ENCODE peak calls at places on chromosomes 11 and 22, in four cellular contexts. K, G, A and H are unnamed samples.

GRCh38 chr11:124669193-124669592 is 4.3 kb downstream of the SIAE start:
- DNase-seq in G (peak), K (peak), A (no peak), H (peak)

GRCh38 chr11:68340784-68341556 is 28.6 kb downstream of the LRP5 start:
- DNase-seq in K (no peak), G (no peak), A (no peak), H (no peak)

GRCh38 chr11:119373917-119374631 is 7.4 kb downstream of the USP2 start:
- DNase-seq in A (peak), K (peak), G (peak), H (no peak)

GRCh38 chr22:48885271-48885918 is 942.3 kb downstream of the BRD1 start:
- DNase-seq in K (no peak), G (no peak), A (no peak), H (no peak)

GRCh38 chr11:34461215-34461614 is 22.5 kb downstream of the CAT start:
- DNase-seq in K (no peak), G (no peak), A (no peak), H (no peak)

GRCh38 chr11:82229346-82229745 is 504.3 kb downstream of the FAM181B start:
- DNase-seq in K (no peak), A (no peak), G (no peak), H (no peak)

GRCh38 chr11:82980292-82980691 is 78.8 kb downstream of the DDIAS start:
- DNase-seq in K (no peak), G (no peak), A (peak), H (peak)

GRCh38 chr11:64226507-64227051 is 505 bp downstream of the NUDT22 start:
- DNase-seq in K (no peak), G (no peak), A (no peak), H (no peak)

GRCh38 chr11:22800482-22800881 is 29.1 kb downstream of the SVIP start:
- DNase-seq in K (no peak), A (no peak), G (no peak), H (no peak)

GRCh38 chr22:43325176-43325575 is 18.0 kb downstream of the SCUBE1 start:
- DNase-seq in K (no peak), G (no peak), A (no peak), H (no peak)

GRCh38 chr11:71199226-71199815 is 53.1 kb downstream of the SHANK2 start:
- DNase-seq in A (no peak), K (no peak), G (no peak), H (no peak)

GRCh38 chr22:31829505-31829904 is 75.7 kb downstream of the DEPDC5 start:
- DNase-seq in K (no peak), G (no peak), A (peak), H (peak)

GRCh38 chr11:73047773-73048371 is 94.2 kb downstream of the FCHSD2 start:
- DNase-seq in A (no peak), K (no peak), G (no peak), H (no peak)

GRCh38 chr22:50719814-50720300 is 18.1 kb upstream of the ACR start:
- DNase-seq in G (no peak), A (no peak), K (no peak), H (no peak)

GRCh38 chr11:126111458-126112116 is 48.9 kb upstream of the CDON start:
- DNase-seq in A (no peak), K (no peak), G (no peak), H (no peak)

GRCh38 chr22:41772198-41772597 is 28.3 kb upstream of the CCDC134 start:
- DNase-seq in G (no peak), K (no peak), A (no peak), H (no peak)

GRCh38 chr11:96464695-96465307 is 75.0 kb downstream of the JRKL start:
- DNase-seq in K (no peak), A (peak), G (no peak), H (peak)

GRCh38 chr11:33471541-33471940 is 214.4 kb downstream of the HIPK3 start:
- DNase-seq in K (no peak), G (no peak), A (no peak), H (no peak)

GRCh38 chr11:120141144-120142071 is 3.5 kb upstream of the TRIM29 start:
- DNase-seq in A (no peak), G (no peak), K (no peak), H (no peak)

GRCh38 chr11:106473089-106473722 is 395.7 kb downstream of the AASDHPPT start:
- DNase-seq in A (no peak), G (no peak), K (no peak), H (no peak)

GRCh38 chr11:2995091-2995561 is 3.0 kb upstream of the NAP1L4 start:
- DNase-seq in K (no peak), A (no peak), G (no peak), H (no peak)

GRCh38 chr11:35064114-35064800 is 74.7 kb upstream of the CD44 start:
- DNase-seq in K (no peak), A (no peak), G (no peak), H (peak)

GRCh38 chr22:48443680-48444079 is 1384.0 kb downstream of the BRD1 start:
- DNase-seq in A (no peak), K (no peak), G (no peak), H (no peak)

GRCh38 chr22:35140879-35141745 is 75.2 kb downstream of the ISX start:
- DNase-seq in K (no peak), A (no peak), G (no peak), H (no peak)

GRCh38 chr22:48663297-48663696 is 1164.4 kb downstream of the BRD1 start:
- DNase-seq in G (no peak), A (no peak), K (no peak), H (no peak)

GRCh38 chr22:44622147-44622427 is 79.9 kb upstream of the PRR5 start:
- DNase-seq in G (no peak), K (no peak), A (no peak), H (no peak)

GRCh38 chr11:118939948-118940598 is 14.3 kb upstream of the BCL9L start:
- DNase-seq in K (no peak), G (no peak), A (no peak), H (no peak)

GRCh38 chr11:76919467-76919866 is 58.7 kb downstream of the ACER3 start:
- DNase-seq in K (no peak), G (no peak), A (no peak), H (no peak)

GRCh38 chr11:16945671-16946469 is 68.3 kb downstream of the PLEKHA7 start:
- DNase-seq in K (peak), G (peak), A (peak), H (no peak)

GRCh38 chr11:62410972-62411371 is 7.9 kb upstream of the SCGB1A1 start:
- DNase-seq in G (no peak), A (no peak), K (no peak), H (no peak)

GRCh38 chr11:36316049-36316448 is 20.0 kb downstream of the PRR5L start:
- DNase-seq in A (no peak), G (no peak), K (no peak), H (no peak)

GRCh38 chr11:125338886-125339811 is 156.9 kb downstream of the FEZ1 start:
- DNase-seq in A (no peak), K (peak), G (no peak), H (no peak)

GRCh38 chr11:17768547-17768946 is 34.0 kb downstream of the KCNC1 start:
- DNase-seq in G (no peak), K (no peak), A (no peak), H (no peak)

GRCh38 chr11:64591257-64592233 is 525 bp downstream of the SLC22A12 start:
- DNase-seq in K (no peak), G (no peak), A (no peak), H (no peak)

GRCh38 chr11:59158206-59159068 is 13.5 kb upstream of the DTX4 start:
- DNase-seq in G (peak), A (no peak), K (peak), H (peak)

GRCh38 chr22:35315141-35315854 is 15.6 kb downstream of the TOM1 start:
- DNase-seq in A (no peak), G (no peak), K (no peak), H (no peak)

DNA sequence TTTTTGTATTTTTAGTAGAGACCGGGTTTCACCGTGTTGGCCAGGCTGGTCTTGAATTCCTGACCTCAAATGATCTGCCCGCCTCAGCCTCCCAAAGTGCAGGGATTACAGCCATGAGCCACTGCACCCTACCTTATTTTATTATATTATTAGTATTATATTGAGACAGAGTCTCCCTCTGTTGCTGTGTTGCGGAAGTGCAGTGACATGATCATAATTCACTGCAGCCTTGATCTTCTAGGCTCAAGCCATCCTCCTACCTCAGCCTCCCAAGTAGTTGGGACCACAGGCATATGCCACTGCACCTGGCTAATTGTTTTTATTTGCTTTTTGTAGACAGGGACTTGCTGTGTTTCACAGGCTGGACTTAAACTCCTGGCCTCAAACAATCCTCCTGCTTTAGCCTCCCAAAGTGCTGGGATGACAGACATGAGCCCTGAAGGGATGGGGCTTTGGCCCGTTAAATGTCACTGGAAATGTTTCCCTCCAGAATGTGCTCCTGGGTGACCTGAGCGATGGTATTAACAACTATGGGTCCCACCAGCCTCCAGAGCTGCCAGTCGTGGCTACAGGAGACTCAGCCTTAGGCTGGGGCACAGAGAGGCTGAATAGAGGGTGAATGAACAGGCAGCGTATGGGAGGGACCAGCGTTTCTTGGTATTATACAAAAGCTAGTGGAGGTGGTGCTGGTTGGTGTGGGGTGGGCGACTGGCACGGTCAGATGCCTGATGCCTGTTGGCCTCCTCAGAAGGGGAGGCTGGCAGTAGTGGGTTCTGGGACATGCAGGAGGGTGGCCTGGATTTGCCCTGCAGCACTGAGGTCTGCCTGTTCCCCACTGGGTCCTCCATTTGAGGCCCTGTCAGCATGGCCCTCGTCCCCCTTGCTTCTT is 7.3 kb downstream of the TANGO2 start:
- DNase-seq in G (no peak), K (no peak), A (no peak), H (no peak)
- TF ChIP-seq CTCF in G (peak), K (no peak), A (no peak), H (peak)

DNA sequence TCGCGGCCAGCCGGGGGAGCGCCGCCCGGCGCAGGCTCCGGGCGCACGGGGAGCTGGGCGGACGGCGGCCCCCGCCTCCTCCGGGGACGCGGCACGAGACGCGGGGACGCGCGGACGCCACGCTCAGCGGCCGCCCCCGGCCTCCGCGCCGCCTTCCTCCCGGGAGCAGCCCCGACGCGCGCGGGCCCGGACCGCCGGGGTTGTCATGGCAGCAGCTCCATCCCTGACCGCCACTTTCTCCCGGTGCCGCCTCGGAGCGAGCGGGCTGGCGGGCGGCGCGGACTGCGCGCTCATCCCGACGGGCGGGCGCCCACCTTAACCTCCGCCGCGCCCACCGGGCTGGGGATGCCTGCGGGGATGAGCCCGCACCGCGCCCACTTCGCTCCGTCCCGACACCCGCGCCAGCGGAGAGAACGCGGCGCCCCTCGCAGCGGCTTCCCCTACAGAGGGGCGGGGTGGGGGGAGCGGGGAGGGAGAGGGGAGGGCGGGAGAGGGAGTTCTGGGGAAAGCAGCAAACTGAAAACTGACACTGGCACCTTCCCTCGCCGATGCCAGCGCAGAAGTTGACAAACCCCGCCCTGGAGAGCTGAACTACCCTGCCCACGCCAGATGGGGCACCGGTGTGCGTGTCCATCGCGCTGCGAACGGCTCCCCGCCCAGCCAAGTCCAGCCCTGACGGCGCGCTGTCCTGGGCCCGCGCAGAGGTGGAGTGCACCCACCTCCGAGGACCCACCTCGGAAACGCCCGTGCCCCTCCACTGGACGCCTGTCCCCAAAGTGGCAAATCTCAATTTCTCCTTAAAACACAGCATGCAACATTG is 588.4 kb downstream of the OPCML start:
- DNase-seq in A (no peak), K (no peak), G (peak), H (no peak)
- TF ChIP-seq CTCF in A (peak), K (peak), G (peak), H (no peak)

DNA sequence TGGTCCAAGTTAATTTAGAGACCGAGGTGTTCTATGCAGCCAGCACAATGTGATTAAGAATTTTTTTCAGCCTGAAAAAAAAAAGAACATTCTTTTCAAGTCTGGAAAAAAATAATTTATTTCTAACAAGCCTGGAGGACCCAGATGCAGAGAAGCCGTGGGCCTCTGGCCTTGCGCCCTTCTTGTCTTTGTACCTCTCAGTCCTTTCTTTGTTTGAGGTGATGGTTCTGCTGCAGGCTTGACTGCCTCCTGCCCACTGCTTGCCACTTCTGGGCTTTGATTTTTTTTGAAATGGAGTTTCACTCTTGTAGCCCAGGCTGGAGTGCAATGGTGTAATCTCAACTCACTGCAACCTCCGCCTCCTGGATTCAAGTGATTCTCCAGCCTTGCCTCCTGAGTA is 7.2 kb upstream of the PTPRJ start:
- DNase-seq in K (no peak), G (no peak), A (no peak), H (no peak)
- TF ChIP-seq CTCF in K (no peak), G (no peak), A (no peak), H (no peak)

DNA sequence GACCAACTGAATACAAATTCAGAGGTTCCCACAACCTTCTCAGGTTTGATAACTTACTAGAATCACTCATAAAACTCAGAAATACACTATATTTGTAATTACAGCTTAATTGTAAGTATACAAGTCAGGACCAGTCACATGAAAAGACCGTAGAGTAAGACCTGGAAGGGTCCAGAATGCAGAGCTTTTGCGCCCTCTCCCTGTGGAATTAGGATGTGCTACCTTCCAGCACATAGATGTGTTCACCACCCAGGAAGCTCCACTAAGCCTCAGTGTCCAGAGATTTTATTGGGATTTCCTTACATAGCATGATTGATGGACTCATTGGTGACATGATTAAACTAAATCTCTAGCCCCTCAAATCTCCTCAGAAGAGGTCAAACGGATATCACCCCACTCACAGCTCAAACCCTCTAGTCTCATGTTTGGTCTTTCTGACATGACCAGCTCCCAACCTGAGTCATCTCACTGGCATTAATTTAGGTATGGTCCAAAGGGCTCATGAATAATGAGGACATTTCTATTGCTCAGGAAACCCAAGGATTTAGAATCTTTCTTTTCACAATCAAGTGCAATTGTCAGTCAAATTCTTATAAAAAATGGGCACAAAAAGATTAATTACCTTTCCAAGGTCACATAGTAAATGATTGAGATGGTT is 77.2 kb upstream of the UBASH3B start:
- DNase-seq in A (no peak), K (no peak), G (no peak), H (no peak)
- TF ChIP-seq CTCF in A (no peak), K (no peak), G (no peak), H (peak)

GRCh38 chr22:20169253-20169822 is 18.5 kb upstream of the CCDC188 start:
- DNase-seq in K (no peak), G (no peak), A (no peak), H (no peak)
- TF ChIP-seq CTCF in K (no peak), G (no peak), A (no peak), H (no peak)

GRCh38 chr11:29527391-29527936 is 489.4 kb downstream of the KCNA4 start:
- DNase-seq in G (no peak), A (peak), K (no peak), H (no peak)
- TF ChIP-seq CTCF in G (peak), A (peak), K (no peak), H (no peak)

DNA sequence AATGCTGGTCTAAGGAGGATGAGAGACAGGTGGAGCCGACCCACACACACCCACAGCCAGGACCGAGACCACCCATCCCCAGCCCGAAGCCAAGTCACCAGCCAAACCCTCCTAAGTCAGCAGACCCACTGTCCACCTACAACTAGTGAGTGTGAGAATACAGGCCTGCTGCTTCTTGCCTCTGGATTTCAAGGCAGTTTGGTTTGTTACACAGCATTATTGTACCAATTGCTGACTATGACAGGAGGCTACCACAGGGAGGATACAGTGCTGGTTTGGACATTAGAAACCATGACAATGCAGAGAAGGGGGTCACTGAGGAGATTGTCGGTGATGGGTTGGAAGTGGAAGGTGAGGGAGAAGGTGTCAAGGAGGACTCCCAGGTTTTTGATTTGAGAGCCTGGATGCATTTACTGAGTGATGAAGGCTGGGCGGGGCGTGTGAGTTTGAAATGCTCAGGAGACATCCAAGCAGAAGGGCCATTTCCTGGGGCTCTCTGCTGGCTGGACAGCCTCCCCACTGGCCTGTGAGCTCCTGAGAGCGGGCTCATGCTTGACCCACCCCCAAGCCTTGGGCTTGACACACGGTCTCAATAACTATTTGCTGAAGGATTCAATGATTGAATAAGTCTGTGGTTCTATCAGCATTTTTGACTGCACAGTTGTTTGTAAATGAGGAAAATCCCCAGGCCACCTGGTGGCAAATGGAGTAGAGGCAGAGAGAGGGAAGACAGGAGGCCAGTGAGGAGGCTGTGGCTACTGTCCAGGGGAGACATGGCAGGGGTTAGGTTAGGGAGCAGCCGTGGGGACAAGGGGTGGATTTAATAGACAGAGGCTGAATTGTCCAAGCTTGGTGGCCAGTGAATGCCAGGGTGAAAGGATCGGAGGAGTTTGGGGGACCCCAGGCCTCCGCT is 9.4 kb upstream of the SSTR3 start:
- DNase-seq in G (no peak), A (no peak), K (no peak), H (no peak)
- TF ChIP-seq CTCF in G (no peak), A (no peak), K (no peak), H (no peak)

DNA sequence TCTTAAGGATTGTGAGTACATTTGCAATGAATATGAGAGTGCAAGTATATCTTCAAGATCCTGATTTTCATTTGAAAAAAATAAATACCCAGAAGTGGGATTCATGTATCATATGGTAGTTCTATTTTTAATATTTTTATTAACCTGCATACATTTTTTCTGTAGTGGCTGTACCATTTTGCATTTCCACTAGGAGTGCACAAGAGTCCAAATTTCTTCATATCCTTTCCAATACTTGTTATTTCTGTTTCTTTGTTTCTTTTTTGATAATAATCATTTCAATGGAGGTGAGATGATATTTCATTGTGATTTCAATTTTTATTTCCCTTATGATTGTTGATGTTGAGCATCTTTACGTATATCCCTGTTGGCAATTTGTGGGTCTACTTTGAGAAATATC is 759.8 kb upstream of the CNTN5 start:
- DNase-seq in K (no peak), A (no peak), G (no peak), H (no peak)
- TF ChIP-seq CTCF in K (no peak), A (no peak), G (peak), H (no peak)